ENCODE peak calls at places on chromosomes 1 and 21, in four cellular contexts. A, K, B and X are unnamed samples.

GRCh38 chr1:157239936-157240335 is 101.7 kb upstream of the ETV3 start:
- DNase-seq in A (no peak), K (no peak), B (no peak), X (no peak)

GRCh38 chr1:226004396-226004795 is 5.3 kb upstream of the SDE2 start:
- DNase-seq in A (no peak), K (no peak), B (no peak), X (no peak)

GRCh38 chr1:67393737-67394136 is 36.5 kb downstream of the SERBP1 start:
- DNase-seq in A (no peak), K (no peak), B (no peak), X (no peak)

GRCh38 chr1:32208891-32209309 is at the start of gene DCDC2B:
- DNase-seq in A (peak; percentile 24), K (no peak), B (no peak), X (no peak)

GRCh38 chr1:117629625-117630422 is 24.0 kb downstream of the TENT5C start:
- DNase-seq in A (no peak), K (no peak), B (no peak), X (no peak)

GRCh38 chr21:45598666-45599065 is 44.9 kb upstream of the PCBP3 start:
- DNase-seq in A (no peak), K (peak; percentile 2), B (no peak), X (no peak)

GRCh38 chr1:94971491-94971924 is 44.6 kb upstream of the CNN3 start:
- DNase-seq in A (no peak), K (no peak), B (no peak), X (no peak)

GRCh38 chr21:44703731-44704635 is 7.0 kb downstream of the KRTAP10-12 start:
- DNase-seq in A (no peak), K (no peak), B (no peak), X (no peak)

GRCh38 chr1:193680924-193681316 is 494.5 kb upstream of the B3GALT2 start:
- DNase-seq in A (no peak), K (no peak), B (no peak), X (no peak)

GRCh38 chr1:56516539-56517252 is 62.7 kb downstream of the PLPP3 start:
- DNase-seq in A (no peak), K (no peak), B (peak; percentile 42), X (no peak)

GRCh38 chr1:226792368-226792767 is 53.3 kb upstream of the ITPKB start:
- DNase-seq in A (no peak), K (no peak), B (no peak), X (no peak)

GRCh38 chr1:106721779-106722178 is 334.7 kb upstream of the PRMT6 start:
- DNase-seq in A (no peak), K (no peak), B (no peak), X (no peak)

DNA sequence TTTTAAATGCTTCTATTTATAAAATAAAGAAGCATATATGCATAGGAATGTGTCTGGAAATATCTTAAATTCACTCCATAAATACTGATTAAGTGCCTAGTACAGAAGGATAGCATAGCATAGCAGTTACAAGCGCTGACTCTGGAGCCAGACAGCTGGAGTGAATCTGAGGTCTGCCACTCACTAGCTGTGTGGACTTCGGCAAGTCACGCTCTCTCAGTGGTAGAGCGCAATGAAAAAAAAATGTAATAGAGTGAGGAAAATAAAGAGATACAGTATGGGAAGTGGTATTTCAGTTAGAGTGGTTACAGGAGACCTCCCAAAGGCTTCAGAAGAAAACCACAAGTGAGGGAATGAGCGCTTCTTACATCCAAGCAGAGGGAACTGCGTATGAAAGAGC is 338.9 kb upstream of the PRMT6 start:
- DNase-seq in A (no peak), K (no peak), B (no peak), X (no peak)
- TF ChIP-seq HMGXB4 in A (no peak), K (no peak), B (no peak), X (no peak)

DNA sequence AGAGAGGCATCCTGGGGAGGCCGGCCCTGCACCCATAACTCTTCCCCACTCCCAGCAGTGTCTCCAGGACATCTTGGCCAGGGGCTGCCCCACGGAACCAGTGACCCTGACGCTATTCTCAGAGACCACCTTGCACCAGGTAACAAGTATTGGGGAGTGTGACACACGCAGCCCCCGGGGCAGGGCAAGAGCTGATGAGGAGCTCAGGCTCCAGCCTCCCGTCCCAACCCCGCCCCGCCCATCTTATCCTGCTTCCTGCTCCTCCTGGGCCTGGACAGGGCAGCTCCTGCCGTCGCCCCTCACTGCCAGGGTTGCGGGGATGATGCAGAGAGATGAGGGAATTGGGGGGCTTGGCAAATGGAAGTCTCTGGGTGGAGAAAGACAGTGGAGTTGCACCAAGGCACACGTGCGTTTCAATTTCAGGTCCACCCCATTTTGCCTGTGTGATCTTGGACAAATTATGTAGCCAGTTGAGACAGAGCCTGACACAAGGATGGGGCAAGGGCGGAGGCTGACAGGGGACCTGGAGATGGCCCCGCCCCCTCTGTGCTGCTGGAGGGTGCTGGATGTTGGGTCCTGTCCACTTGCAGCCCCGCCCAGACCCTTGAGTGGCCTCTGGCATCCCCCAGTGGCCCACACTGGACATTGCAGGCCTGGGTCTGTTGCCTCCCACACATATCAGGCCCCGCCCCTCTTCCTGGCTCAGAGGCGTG is 10.7 kb downstream of the CLCNKA start:
- DNase-seq in A (peak; percentile 82), K (peak; percentile 98), B (peak; percentile 98), X (peak; percentile 86)
- TF ChIP-seq HMGXB4 in A (no peak), K (no peak), B (no peak), X (no peak)

DNA sequence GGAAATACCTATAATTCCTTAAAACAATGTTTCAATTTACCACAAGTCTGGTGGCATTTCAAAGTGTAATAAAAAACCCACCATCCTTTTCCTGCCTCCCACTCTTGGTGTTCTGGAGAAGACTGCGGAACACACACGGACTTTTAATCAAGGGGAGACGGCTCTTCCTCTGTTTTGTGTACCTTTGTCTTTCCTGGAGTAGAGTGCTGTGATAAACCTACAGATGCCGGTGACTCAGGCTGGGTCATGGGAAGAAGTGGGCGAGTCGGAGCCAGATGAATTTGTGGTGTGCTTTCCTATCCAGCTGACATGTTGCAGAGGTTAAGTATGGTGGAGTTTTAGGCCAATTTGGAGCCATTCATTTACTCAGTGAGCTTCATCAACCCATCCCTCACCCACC is 35.9 kb upstream of the MRPS6 start:
- DNase-seq in A (no peak), K (no peak), B (no peak), X (no peak)
- TF ChIP-seq HMGXB4 in A (no peak), K (no peak), B (no peak), X (no peak)

DNA sequence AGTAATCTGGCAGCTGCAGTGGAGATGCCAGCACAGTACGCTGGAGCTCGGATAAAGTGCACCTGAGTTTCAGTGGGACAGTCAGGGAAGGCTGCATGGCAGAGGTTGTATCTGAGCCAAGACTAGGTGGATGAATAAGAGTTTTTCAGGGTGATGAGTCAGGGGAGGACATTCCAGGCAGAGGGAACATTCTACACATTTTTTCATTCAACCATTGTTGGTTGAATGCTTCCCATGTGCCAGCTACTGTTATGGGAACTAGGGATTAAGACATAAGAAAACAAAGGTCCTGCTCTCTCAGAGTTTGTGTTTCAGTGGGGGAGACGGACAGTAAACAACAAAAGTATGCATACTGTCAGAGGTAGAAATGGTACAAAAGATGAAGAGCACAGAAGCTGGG is 5.2 kb downstream of the LEPR start:
- DNase-seq in A (peak; percentile 82), K (no peak), B (no peak), X (peak; percentile 49)
- TF ChIP-seq HMGXB4 in A (no peak), K (no peak), B (no peak), X (no peak)